ENCODE peak calls at places on chromosomes 1 and 21, in ten cellular contexts. L is GM23248; K is psoas muscle; E is SJSA1; W is CD8-positive, alpha-beta T cell; J is effector memory CD4-positive, alpha-beta T cell; T is adrenal gland; R is A549; Q is AG04450; Y is brain microvascular endothelial cell. X is an unnamed sample.

GRCh38 chr21:34890258-34890723 is 158.8 kb downstream of the RUNX1 start:
- DNase-seq in L (no peak), K (no peak), E (no peak), W (no peak), J (no peak), T (no peak), R (no peak), Q (no peak), Y (no peak), X (no peak)

GRCh38 chr1:18597159-18598042 is 33.2 kb upstream of the PAX7 start:
- DNase-seq in L (peak; percentile 63), K (peak; percentile 51), E (peak; percentile 62), W (peak; percentile 56), J (no peak), T (peak; percentile 38), R (peak; percentile 33), Q (no peak), Y (peak; percentile 25), X (peak; percentile 34)

GRCh38 chr1:93442276-93442675 is 5.6 kb upstream of the FNBP1L start:
- DNase-seq in L (peak; percentile 84), K (no peak), E (no peak), W (no peak), J (no peak), T (no peak), R (peak; percentile 34), Q (no peak), Y (no peak), X (no peak)

GRCh38 chr1:75034376-75034775 is 99.8 kb upstream of the LHX8 start:
- DNase-seq in L (no peak), K (no peak), E (no peak), W (no peak), J (no peak), T (no peak), R (no peak), Q (no peak), Y (no peak), X (no peak)

GRCh38 chr1:43666608-43667007 is 16.7 kb downstream of the KDM4A start:
- DNase-seq in L (no peak), K (no peak), E (no peak), W (no peak), J (no peak), T (no peak), R (no peak), Q (no peak), Y (no peak), X (no peak)

GRCh38 chr21:46424621-46425020 is 34.1 kb upstream of the DIP2A start:
- DNase-seq in L (no peak), K (no peak), E (no peak), W (peak; percentile 59), J (no peak), T (no peak), R (no peak), Q (no peak), Y (no peak), X (no peak)

GRCh38 chr1:241560511-241561187 is 28.5 kb downstream of the KMO start:
- DNase-seq in L (no peak), K (no peak), E (no peak), W (no peak), J (no peak), T (no peak), R (no peak), Q (no peak), Y (no peak), X (no peak)

GRCh38 chr1:245804696-245805095 is 649.9 kb downstream of the KIF26B start:
- DNase-seq in L (no peak), K (no peak), E (no peak), W (no peak), J (no peak), T (no peak), R (no peak), Q (no peak), Y (no peak), X (no peak)

GRCh38 chr1:7070389-7071029 is 285.3 kb downstream of the CAMTA1 start:
- DNase-seq in L (peak; percentile 85), K (peak; percentile 48), E (peak; percentile 64), W (peak; percentile 59), J (no peak), T (peak; percentile 64), R (peak; percentile 52), Q (peak; percentile 27), Y (peak; percentile 49), X (peak; percentile 37)

GRCh38 chr1:213779228-213779627 is 208.5 kb upstream of the PROX1 start:
- DNase-seq in L (no peak), K (no peak), E (no peak), W (no peak), J (no peak), T (no peak), R (peak; percentile 26), Q (no peak), Y (no peak), X (no peak)

GRCh38 chr1:245704765-245705164 is 550.0 kb downstream of the KIF26B start:
- DNase-seq in L (peak; percentile 65), K (no peak), E (no peak), W (no peak), J (no peak), T (no peak), R (no peak), Q (no peak), Y (peak; percentile 37), X (no peak)

GRCh38 chr1:45009956-45010854 is 919 bp downstream of the HECTD3 start:
- DNase-seq in L (peak; percentile 45), K (no peak), E (no peak), W (peak; percentile 21), J (no peak), T (peak; percentile 43), R (no peak), Q (no peak), Y (no peak), X (no peak)

GRCh38 chr1:17189632-17190525 is 15.0 kb upstream of the PADI1 start:
- DNase-seq in L (peak; percentile 98), K (no peak), E (peak; percentile 98), W (no peak), J (no peak), T (peak; percentile 8), R (peak; percentile 82), Q (peak; percentile 85), Y (peak; percentile 93), X (no peak)

GRCh38 chr1:30729906-30730305 is 6.5 kb upstream of the MATN1 start:
- DNase-seq in L (no peak), K (no peak), E (no peak), W (no peak), J (no peak), T (no peak), R (no peak), Q (no peak), Y (no peak), X (no peak)
- H3K27ac ChIP-seq in L (no peak overlapping the region), K (no peak overlapping the region), E (no peak overlapping the region), W (no peak overlapping the region), J (no peak overlapping the region), T (no peak overlapping the region), R (no peak overlapping the region), Q (no peak overlapping the region), Y (no peak overlapping the region), X (peak overlapping the region; percentile 34)

DNA sequence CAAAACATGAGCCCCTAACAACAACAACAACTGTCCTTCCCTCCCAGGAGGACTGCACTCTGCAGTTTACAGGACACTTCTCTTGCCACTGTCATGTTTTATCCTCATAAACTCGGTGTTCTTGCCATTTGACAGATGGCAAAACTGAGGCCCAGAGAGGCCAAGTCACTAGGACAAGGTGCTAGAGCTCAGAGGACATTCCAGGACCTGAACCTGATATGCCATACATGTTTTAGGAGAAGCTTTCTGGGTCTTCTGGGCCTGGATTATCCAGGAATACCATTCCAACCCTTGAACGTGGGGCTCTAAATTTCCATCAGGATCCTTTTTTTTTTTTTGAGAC is 19.4 kb upstream of the TENT5B start:
- DNase-seq in L (no peak), K (no peak), E (no peak), W (no peak), J (no peak), T (no peak), R (no peak), Q (no peak), Y (no peak), X (no peak)
- H3K27ac ChIP-seq in L (no peak overlapping the region), K (peak overlapping the region; percentile 10), E (no peak overlapping the region), W (no peak overlapping the region), J (no peak overlapping the region), T (peak overlapping the region; percentile 83), R (no peak overlapping the region), Q (no peak overlapping the region), Y (no peak overlapping the region), X (peak overlapping the region; percentile 72)

GRCh38 chr1:160743266-160743665 is 4.2 kb downstream of the SLAMF7 start:
- DNase-seq in L (no peak), K (no peak), E (no peak), W (no peak), J (no peak), T (no peak), R (no peak), Q (no peak), Y (no peak), X (no peak)

GRCh38 chr1:160741597-160742348 is 2.7 kb downstream of the SLAMF7 start:
- DNase-seq in L (no peak), K (no peak), E (no peak), W (no peak), J (no peak), T (no peak), R (no peak), Q (no peak), Y (no peak), X (no peak)

GRCh38 chr1:160744287-160744857 is 5.3 kb downstream of the SLAMF7 start:
- DNase-seq in L (no peak), K (no peak), E (no peak), W (no peak), J (no peak), T (no peak), R (no peak), Q (no peak), Y (no peak), X (no peak)

GRCh38 chr1:160741092-160741501 is 2.0 kb downstream of the SLAMF7 start:
- DNase-seq in L (no peak), K (no peak), E (no peak), W (no peak), J (no peak), T (no peak), R (no peak), Q (no peak), Y (no peak), X (no peak)

DNA sequence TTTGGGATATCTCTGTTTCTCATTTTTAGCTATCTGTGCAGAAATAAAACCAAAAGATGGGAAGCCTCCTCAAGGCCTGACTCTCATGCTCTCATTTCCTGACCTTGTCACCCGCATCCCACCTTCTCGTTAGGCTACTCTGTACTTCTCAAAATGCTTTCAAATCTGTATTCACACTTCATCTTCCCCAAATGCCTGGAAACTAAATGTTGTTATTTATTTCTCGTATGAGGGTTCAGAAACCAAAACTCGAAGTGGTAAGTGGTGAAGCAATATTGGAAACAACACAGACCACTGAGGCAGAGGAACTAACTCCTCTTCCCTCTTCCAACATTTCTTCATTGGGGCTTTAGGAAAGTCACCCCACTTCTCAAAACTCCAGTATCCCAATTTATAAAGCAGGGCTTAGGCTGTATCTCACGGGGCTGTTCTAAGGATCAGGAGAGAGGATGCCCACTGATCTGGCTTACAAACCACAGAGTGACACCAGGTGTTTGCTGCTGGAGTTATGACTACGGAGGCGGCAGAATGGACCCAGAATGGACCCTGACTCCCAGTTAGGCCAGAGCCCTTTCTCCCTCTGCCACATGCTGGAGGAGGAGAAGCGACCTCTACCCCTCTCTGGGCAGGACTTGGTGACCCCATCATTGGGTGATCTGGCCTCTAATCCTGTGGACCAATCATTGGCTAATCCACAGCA is 3.5 kb downstream of the SLAMF7 start:
- DNase-seq in L (no peak), K (no peak), E (no peak), W (no peak), J (no peak), T (no peak), R (no peak), Q (no peak), Y (no peak), X (no peak)
- H3K27ac ChIP-seq in L (no peak overlapping the region), K (no peak overlapping the region), E (no peak overlapping the region), W (no peak overlapping the region), J (no peak overlapping the region), T (no peak overlapping the region), R (no peak overlapping the region), Q (no peak overlapping the region), Y (no peak overlapping the region), X (no peak overlapping the region)

GRCh38 chr1:70504176-70504820 is 93.2 kb downstream of the CTH start:
- DNase-seq in L (peak; percentile 61), K (no peak), E (no peak), W (no peak), J (no peak), T (no peak), R (peak; percentile 29), Q (no peak), Y (peak; percentile 72), X (no peak)
- H3K27ac ChIP-seq in L (peak overlapping the region; percentile 47), K (no peak overlapping the region), E (no peak overlapping the region), W (no peak overlapping the region), J (no peak overlapping the region), T (no peak overlapping the region), R (no peak overlapping the region), Q (no peak overlapping the region), Y (peak overlapping the region; percentile 53), X (no peak overlapping the region)